ENCODE peak calls at places on chromosomes 2 and 18, in six cellular contexts. E is NCI-H510A; U is ELF-1; Z is hypothalamus; R is activated T-cell treated with anti-CD3 and anti-CD28 coated beads, Interleukin-2, amount 50 U/mL, for 72 hours; C is BE2C. P is an unnamed sample.
A peak's percentile ranks its signal among the peaks of the same experiment; 100 is the strongest.

GRCh38 chr2:167100526-167100925 is 212.2 kb downstream of the XIRP2 start:
- DNase-seq in E (no peak), Z (no peak), C (no peak), R (no peak), U (no peak), P (no peak)

GRCh38 chr2:138090330-138090729 is 126.1 kb downstream of the HNMT start:
- DNase-seq in R (no peak), Z (no peak), C (no peak), E (no peak), U (peak; percentile 24), P (peak; percentile 18)

GRCh38 chr2:237995036-237995435 is 28.2 kb downstream of the UBE2F start:
- DNase-seq in E (no peak), R (no peak), U (peak; percentile 42), Z (no peak), C (no peak), P (no peak)

GRCh38 chr2:166234112-166234846 is 106.5 kb upstream of the SCN1A start:
- DNase-seq in Z (no peak), C (no peak), U (no peak), R (no peak), E (no peak), P (no peak)

GRCh38 chr18:80149667-80150066 is 40.6 kb downstream of the ADNP2 start:
- DNase-seq in C (no peak), E (no peak), R (no peak), U (no peak), Z (no peak), P (no peak)

GRCh38 chr2:124209441-124209840 is 184.4 kb downstream of the CNTNAP5 start:
- DNase-seq in E (no peak), Z (no peak), U (no peak), R (no peak), C (no peak), P (no peak)

GRCh38 chr2:164260506-164260905 is 360.8 kb downstream of the GRB14 start:
- DNase-seq in Z (no peak), E (no peak), U (no peak), R (no peak), C (no peak), P (no peak)

GRCh38 chr2:164542584-164543021 is 78.7 kb downstream of the GRB14 start:
- DNase-seq in U (no peak), E (no peak), Z (no peak), R (no peak), C (no peak), P (no peak)

GRCh38 chr2:77479395-77479794 is 42.8 kb downstream of the LRRTM4 start:
- DNase-seq in Z (no peak), C (no peak), E (no peak), R (no peak), U (no peak), P (no peak)